ENCODE peak calls at places on chromosomes 7 and 10, in ten cellular contexts. One of them, this sample, is unnamed.

GRCh38 chr7:17910377-17910776 is 29.9 kb downstream of the SNX13 start:
- DNase-seq in astrocyte of the spinal cord: no peak
- DNase-seq in GM23248: no peak
- DNase-seq in gastrocnemius medialis: no peak
- DNase-seq in AG10803: peak
- DNase-seq in astrocyte: no peak
- DNase-seq in Jurkat, Clone E6-1: no peak
- DNase-seq in fibroblast of mammary gland: no peak
- DNase-seq in suprapubic skin: no peak
- DNase-seq in cardiac fibroblast: no peak
- DNase-seq in this sample: no peak

GRCh38 chr7:98465022-98465421 is 64.1 kb upstream of the BAIAP2L1 start:
- DNase-seq in Jurkat, Clone E6-1: no peak
- DNase-seq in GM23248: no peak
- DNase-seq in astrocyte of the spinal cord: no peak
- DNase-seq in suprapubic skin: no peak
- DNase-seq in cardiac fibroblast: no peak
- DNase-seq in fibroblast of mammary gland: no peak
- DNase-seq in AG10803: no peak
- DNase-seq in gastrocnemius medialis: no peak
- DNase-seq in astrocyte: no peak
- DNase-seq in this sample: no peak

GRCh38 chr10:35821339-35821911 is 179.3 kb upstream of the FZD8 start:
- DNase-seq in suprapubic skin: no peak
- DNase-seq in fibroblast of mammary gland: no peak
- DNase-seq in GM23248: no peak
- DNase-seq in gastrocnemius medialis: no peak
- DNase-seq in astrocyte of the spinal cord: peak
- DNase-seq in astrocyte: peak
- DNase-seq in AG10803: no peak
- DNase-seq in cardiac fibroblast: no peak
- DNase-seq in Jurkat, Clone E6-1: no peak
- DNase-seq in this sample: no peak

GRCh38 chr10:80064120-80064886 is 14.2 kb upstream of the TMEM254 start:
- DNase-seq in gastrocnemius medialis: no peak
- DNase-seq in cardiac fibroblast: peak
- DNase-seq in suprapubic skin: no peak
- DNase-seq in GM23248: peak
- DNase-seq in astrocyte of the spinal cord: no peak
- DNase-seq in Jurkat, Clone E6-1: no peak
- DNase-seq in fibroblast of mammary gland: no peak
- DNase-seq in AG10803: peak
- DNase-seq in astrocyte: no peak
- DNase-seq in this sample: no peak

GRCh38 chr10:110398419-110399162 is 93.9 kb upstream of the SMNDC1 start:
- DNase-seq in suprapubic skin: no peak
- DNase-seq in astrocyte of the spinal cord: peak
- DNase-seq in fibroblast of mammary gland: peak
- DNase-seq in gastrocnemius medialis: no peak
- DNase-seq in AG10803: peak
- DNase-seq in astrocyte: peak
- DNase-seq in cardiac fibroblast: peak
- DNase-seq in GM23248: peak
- DNase-seq in Jurkat, Clone E6-1: no peak
- DNase-seq in this sample: peak

GRCh38 chr7:11726251-11727155 is 105.5 kb downstream of the THSD7A start:
- DNase-seq in AG10803: peak
- DNase-seq in GM23248: peak
- DNase-seq in suprapubic skin: no peak
- DNase-seq in cardiac fibroblast: peak
- DNase-seq in Jurkat, Clone E6-1: no peak
- DNase-seq in astrocyte of the spinal cord: peak
- DNase-seq in astrocyte: peak
- DNase-seq in fibroblast of mammary gland: peak
- DNase-seq in gastrocnemius medialis: peak
- DNase-seq in this sample: no peak

GRCh38 chr10:120598377-120598776 is 141.3 kb downstream of the PLPP4 start:
- DNase-seq in AG10803: no peak
- DNase-seq in cardiac fibroblast: no peak
- DNase-seq in suprapubic skin: no peak
- DNase-seq in Jurkat, Clone E6-1: no peak
- DNase-seq in astrocyte of the spinal cord: no peak
- DNase-seq in astrocyte: no peak
- DNase-seq in fibroblast of mammary gland: no peak
- DNase-seq in GM23248: no peak
- DNase-seq in gastrocnemius medialis: no peak
- DNase-seq in this sample: no peak

GRCh38 chr7:151168022-151168786 is 710 bp upstream of the GBX1 start:
- DNase-seq in AG10803: no peak
- DNase-seq in cardiac fibroblast: no peak
- DNase-seq in GM23248: peak
- DNase-seq in gastrocnemius medialis: no peak
- DNase-seq in astrocyte: no peak
- DNase-seq in astrocyte of the spinal cord: no peak
- DNase-seq in Jurkat, Clone E6-1: no peak
- DNase-seq in fibroblast of mammary gland: no peak
- DNase-seq in suprapubic skin: no peak
- DNase-seq in this sample: no peak

GRCh38 chr10:1454964-1455363 is 282.4 kb downstream of the ADARB2 start:
- DNase-seq in AG10803: no peak
- DNase-seq in astrocyte of the spinal cord: no peak
- DNase-seq in astrocyte: no peak
- DNase-seq in fibroblast of mammary gland: no peak
- DNase-seq in suprapubic skin: no peak
- DNase-seq in Jurkat, Clone E6-1: no peak
- DNase-seq in GM23248: no peak
- DNase-seq in gastrocnemius medialis: no peak
- DNase-seq in cardiac fibroblast: no peak
- DNase-seq in this sample: no peak

GRCh38 chr7:11551470-11551869 is 280.5 kb downstream of the THSD7A start:
- DNase-seq in gastrocnemius medialis: no peak
- DNase-seq in Jurkat, Clone E6-1: no peak
- DNase-seq in cardiac fibroblast: no peak
- DNase-seq in GM23248: no peak
- DNase-seq in astrocyte of the spinal cord: no peak
- DNase-seq in fibroblast of mammary gland: no peak
- DNase-seq in astrocyte: no peak
- DNase-seq in AG10803: no peak
- DNase-seq in suprapubic skin: no peak
- DNase-seq in this sample: no peak

GRCh38 chr10:125231116-125231812 is 70.9 kb upstream of the CTBP2 start:
- DNase-seq in astrocyte: peak
- DNase-seq in cardiac fibroblast: peak
- DNase-seq in GM23248: peak
- DNase-seq in fibroblast of mammary gland: peak
- DNase-seq in suprapubic skin: no peak
- DNase-seq in gastrocnemius medialis: peak
- DNase-seq in Jurkat, Clone E6-1: no peak
- DNase-seq in AG10803: peak
- DNase-seq in astrocyte of the spinal cord: peak
- DNase-seq in this sample: no peak

GRCh38 chr10:124724279-124725027 is 19.7 kb downstream of the FAM53B start:
- DNase-seq in gastrocnemius medialis: peak
- DNase-seq in astrocyte: no peak
- DNase-seq in cardiac fibroblast: no peak
- DNase-seq in Jurkat, Clone E6-1: no peak
- DNase-seq in AG10803: peak
- DNase-seq in GM23248: no peak
- DNase-seq in suprapubic skin: no peak
- DNase-seq in fibroblast of mammary gland: no peak
- DNase-seq in astrocyte of the spinal cord: no peak
- DNase-seq in this sample: peak

GRCh38 chr10:26699631-26700030 is 2.1 kb downstream of the PDSS1 start:
- DNase-seq in GM23248: no peak
- DNase-seq in AG10803: no peak
- DNase-seq in fibroblast of mammary gland: no peak
- DNase-seq in astrocyte of the spinal cord: no peak
- DNase-seq in gastrocnemius medialis: no peak
- DNase-seq in astrocyte: no peak
- DNase-seq in Jurkat, Clone E6-1: no peak
- DNase-seq in suprapubic skin: no peak
- DNase-seq in cardiac fibroblast: no peak
- DNase-seq in this sample: no peak

GRCh38 chr7:10034843-10035556 is 938.7 kb upstream of the PHF14 start:
- DNase-seq in Jurkat, Clone E6-1: no peak
- DNase-seq in cardiac fibroblast: no peak
- DNase-seq in astrocyte: no peak
- DNase-seq in GM23248: no peak
- DNase-seq in gastrocnemius medialis: no peak
- DNase-seq in fibroblast of mammary gland: no peak
- DNase-seq in suprapubic skin: no peak
- DNase-seq in AG10803: no peak
- DNase-seq in astrocyte of the spinal cord: no peak
- DNase-seq in this sample: no peak

GRCh38 chr10:85643839-85644525 is 722.6 kb downstream of the GRID1 start:
- DNase-seq in GM23248: no peak
- DNase-seq in gastrocnemius medialis: no peak
- DNase-seq in Jurkat, Clone E6-1: no peak
- DNase-seq in cardiac fibroblast: no peak
- DNase-seq in suprapubic skin: no peak
- DNase-seq in fibroblast of mammary gland: peak
- DNase-seq in astrocyte of the spinal cord: peak
- DNase-seq in astrocyte: peak
- DNase-seq in AG10803: no peak
- DNase-seq in this sample: no peak

GRCh38 chr7:5694221-5694754 is 87.2 kb downstream of the RNF216 start:
- DNase-seq in AG10803: peak
- DNase-seq in cardiac fibroblast: peak
- DNase-seq in GM23248: peak
- DNase-seq in astrocyte: peak
- DNase-seq in astrocyte of the spinal cord: peak
- DNase-seq in suprapubic skin: no peak
- DNase-seq in fibroblast of mammary gland: peak
- DNase-seq in gastrocnemius medialis: peak
- DNase-seq in Jurkat, Clone E6-1: no peak
- DNase-seq in this sample: no peak
- H3K4me3 ChIP-seq in AG10803: peak
- H3K4me3 ChIP-seq in cardiac fibroblast: no peak
- H3K4me3 ChIP-seq in GM23248: peak
- H3K4me3 ChIP-seq in astrocyte: peak
- H3K4me3 ChIP-seq in astrocyte of the spinal cord: no peak
- H3K4me3 ChIP-seq in suprapubic skin: no peak
- H3K4me3 ChIP-seq in fibroblast of mammary gland: no peak
- H3K4me3 ChIP-seq in gastrocnemius medialis: no peak
- H3K4me3 ChIP-seq in Jurkat, Clone E6-1: no peak
- H3K4me3 ChIP-seq in this sample: peak

GRCh38 chr7:53214463-53214862 is 179.0 kb downstream of the POM121L12 start:
- DNase-seq in AG10803: no peak
- DNase-seq in astrocyte of the spinal cord: no peak
- DNase-seq in gastrocnemius medialis: no peak
- DNase-seq in fibroblast of mammary gland: no peak
- DNase-seq in astrocyte: no peak
- DNase-seq in GM23248: no peak
- DNase-seq in Jurkat, Clone E6-1: no peak
- DNase-seq in cardiac fibroblast: no peak
- DNase-seq in suprapubic skin: no peak
- DNase-seq in this sample: no peak

GRCh38 chr7:53218730-53219504 is 183.5 kb downstream of the POM121L12 start:
- DNase-seq in Jurkat, Clone E6-1: no peak
- DNase-seq in cardiac fibroblast: no peak
- DNase-seq in suprapubic skin: no peak
- DNase-seq in astrocyte of the spinal cord: peak
- DNase-seq in gastrocnemius medialis: no peak
- DNase-seq in astrocyte: no peak
- DNase-seq in GM23248: no peak
- DNase-seq in fibroblast of mammary gland: no peak
- DNase-seq in AG10803: no peak
- DNase-seq in this sample: no peak
- H3K4me3 ChIP-seq in Jurkat, Clone E6-1: no peak
- H3K4me3 ChIP-seq in cardiac fibroblast: peak
- H3K4me3 ChIP-seq in suprapubic skin: peak
- H3K4me3 ChIP-seq in astrocyte of the spinal cord: peak
- H3K4me3 ChIP-seq in gastrocnemius medialis: no peak
- H3K4me3 ChIP-seq in astrocyte: peak
- H3K4me3 ChIP-seq in GM23248: no peak
- H3K4me3 ChIP-seq in fibroblast of mammary gland: no peak
- H3K4me3 ChIP-seq in AG10803: no peak
- H3K4me3 ChIP-seq in this sample: peak

GRCh38 chr7:82605247-82605864 is 161.8 kb upstream of the CACNA2D1 start:
- DNase-seq in Jurkat, Clone E6-1: peak
- DNase-seq in gastrocnemius medialis: no peak
- DNase-seq in fibroblast of mammary gland: peak
- DNase-seq in astrocyte: no peak
- DNase-seq in cardiac fibroblast: peak
- DNase-seq in GM23248: peak
- DNase-seq in suprapubic skin: no peak
- DNase-seq in astrocyte of the spinal cord: peak
- DNase-seq in AG10803: peak
- DNase-seq in this sample: no peak

GRCh38 chr7:82615527-82615926 is 171.9 kb upstream of the CACNA2D1 start:
- DNase-seq in suprapubic skin: no peak
- DNase-seq in gastrocnemius medialis: no peak
- DNase-seq in GM23248: no peak
- DNase-seq in AG10803: no peak
- DNase-seq in Jurkat, Clone E6-1: no peak
- DNase-seq in astrocyte of the spinal cord: no peak
- DNase-seq in astrocyte: no peak
- DNase-seq in fibroblast of mammary gland: no peak
- DNase-seq in cardiac fibroblast: no peak
- DNase-seq in this sample: no peak

DNA sequence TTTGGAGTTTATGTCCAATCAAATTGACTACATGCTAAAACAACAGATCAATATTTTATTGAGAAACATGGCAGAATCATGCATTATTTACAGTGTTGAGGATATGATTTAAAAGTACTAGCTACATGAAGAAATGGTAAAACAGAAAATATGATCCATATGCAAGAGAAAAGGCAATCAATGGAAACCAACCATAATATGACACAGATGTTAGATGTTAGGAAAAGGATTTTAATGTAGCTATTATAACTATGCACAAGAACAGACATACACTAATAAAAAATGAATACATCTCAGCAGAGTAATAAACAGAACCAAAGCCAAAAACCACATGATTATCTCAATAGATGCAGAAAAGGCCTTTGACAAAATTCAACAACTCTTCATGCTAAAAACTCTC is 166.2 kb upstream of the CACNA2D1 start:
- DNase-seq in suprapubic skin: no peak
- DNase-seq in AG10803: no peak
- DNase-seq in cardiac fibroblast: no peak
- DNase-seq in astrocyte of the spinal cord: no peak
- DNase-seq in Jurkat, Clone E6-1: no peak
- DNase-seq in gastrocnemius medialis: no peak
- DNase-seq in astrocyte: no peak
- DNase-seq in fibroblast of mammary gland: no peak
- DNase-seq in GM23248: no peak
- DNase-seq in this sample: no peak
- H3K4me3 ChIP-seq in suprapubic skin: no peak
- H3K4me3 ChIP-seq in AG10803: no peak
- H3K4me3 ChIP-seq in cardiac fibroblast: no peak
- H3K4me3 ChIP-seq in astrocyte of the spinal cord: no peak
- H3K4me3 ChIP-seq in Jurkat, Clone E6-1: no peak
- H3K4me3 ChIP-seq in gastrocnemius medialis: no peak
- H3K4me3 ChIP-seq in astrocyte: no peak
- H3K4me3 ChIP-seq in fibroblast of mammary gland: no peak
- H3K4me3 ChIP-seq in GM23248: no peak
- H3K4me3 ChIP-seq in this sample: no peak

DNA sequence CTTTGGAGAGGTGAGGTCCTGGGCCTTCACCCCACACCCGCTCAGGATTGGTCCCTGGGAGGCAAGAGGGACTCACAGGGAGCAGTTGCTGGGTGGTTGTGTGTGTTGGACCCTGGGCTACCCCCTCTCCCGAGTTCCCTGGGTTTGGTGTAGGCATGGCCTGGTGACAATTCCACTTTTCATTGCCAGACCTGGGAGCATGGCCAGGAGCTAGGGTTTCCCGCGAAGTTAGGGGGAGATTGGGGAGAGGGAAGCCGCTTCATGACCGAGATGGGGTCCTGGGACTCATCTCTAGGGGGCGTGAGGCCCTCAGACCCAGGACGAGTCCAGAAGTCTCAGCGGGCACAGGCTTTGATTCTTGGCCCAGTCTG is 579 bp downstream of the PALD1 start:
- DNase-seq in GM23248: no peak
- DNase-seq in astrocyte: no peak
- DNase-seq in suprapubic skin: no peak
- DNase-seq in Jurkat, Clone E6-1: no peak
- DNase-seq in astrocyte of the spinal cord: no peak
- DNase-seq in gastrocnemius medialis: no peak
- DNase-seq in cardiac fibroblast: no peak
- DNase-seq in AG10803: no peak
- DNase-seq in fibroblast of mammary gland: no peak
- DNase-seq in this sample: no peak
- H3K4me3 ChIP-seq in GM23248: peak
- H3K4me3 ChIP-seq in astrocyte: peak
- H3K4me3 ChIP-seq in suprapubic skin: peak
- H3K4me3 ChIP-seq in Jurkat, Clone E6-1: peak
- H3K4me3 ChIP-seq in astrocyte of the spinal cord: peak
- H3K4me3 ChIP-seq in gastrocnemius medialis: peak
- H3K4me3 ChIP-seq in cardiac fibroblast: peak
- H3K4me3 ChIP-seq in AG10803: no peak
- H3K4me3 ChIP-seq in fibroblast of mammary gland: no peak
- H3K4me3 ChIP-seq in this sample: peak

This sample was measured in tibial artery.